ENCODE peak calls at places on chromosomes 13 and 19, in five cellular contexts. I is small intestine, J is HCT116, G is GM23248, V is OCI-LY7. F is an unnamed sample.

GRCh38 chr13:30898721-30899188 is 7.3 kb upstream of the MEDAG start:
- DNase-seq in I (no peak), V (no peak), J (no peak), G (peak), F (no peak)

GRCh38 chr13:46905249-46905648 is 8.4 kb upstream of the HTR2A start:
- DNase-seq in V (peak), G (peak), J (no peak), I (no peak), F (no peak)

GRCh38 chr13:111992911-111993310 is 74.0 kb upstream of the SOX1 start:
- DNase-seq in G (no peak), V (no peak), J (no peak), I (no peak), F (no peak)

GRCh38 chr19:58570770-58571574 is 2.2 kb downstream of the MZF1 start:
- DNase-seq in J (no peak), G (no peak), V (no peak), I (no peak), F (no peak)

GRCh38 chr13:112655898-112656297 is 33.9 kb upstream of the ATP11A start:
- DNase-seq in J (no peak), I (no peak), G (no peak), V (no peak), F (no peak)

GRCh38 chr19:38037151-38037611 is 130.2 kb downstream of the SIPA1L3 start:
- DNase-seq in V (no peak), G (no peak), I (no peak), J (no peak), F (no peak)

GRCh38 chr19:48393559-48394330 is at the start of gene GRIN2D:
- DNase-seq in G (peak), V (peak), J (no peak), I (no peak), F (no peak)

GRCh38 chr19:8242212-8242821 is 33.1 kb downstream of the CERS4 start:
- DNase-seq in G (no peak), I (no peak), J (no peak), V (no peak), F (no peak)

GRCh38 chr19:46927893-46928292 is 67.1 kb downstream of the ARHGAP35 start:
- DNase-seq in G (no peak), I (no peak), J (no peak), V (no peak), F (no peak)

GRCh38 chr19:48874309-48875135 is 2.3 kb downstream of the PPP1R15A start:
- DNase-seq in J (no peak), I (peak), G (peak), V (no peak), F (peak)

GRCh38 chr19:31348416-31349159 is 648 bp downstream of the TSHZ3 start:
- DNase-seq in J (no peak), G (peak), V (no peak), I (no peak), F (no peak)

GRCh38 chr13:26112843-26113242 is 61.0 kb upstream of the SHISA2 start:
- DNase-seq in G (peak), J (no peak), I (no peak), V (no peak), F (no peak)

GRCh38 chr13:101945435-101945834 is 456.4 kb downstream of the FGF14 start:
- DNase-seq in J (no peak), I (no peak), G (no peak), V (no peak), F (no peak)

GRCh38 chr19:49701271-49701786 is 10.4 kb downstream of the CPT1C start:
- DNase-seq in V (no peak), J (no peak), I (no peak), G (no peak), F (no peak)

GRCh38 chr19:53874384-53874995 is 6.8 kb downstream of the MYADM start:
- DNase-seq in G (no peak), I (no peak), J (no peak), V (no peak), F (no peak)

GRCh38 chr13:53170910-53171309 is 142.3 kb downstream of the OLFM4 start:
- DNase-seq in I (no peak), G (no peak), J (no peak), V (no peak), F (no peak)

GRCh38 chr19:660793-661426 is 2.1 kb downstream of the RNF126 start:
- DNase-seq in I (peak), G (no peak), V (no peak), J (no peak), F (no peak)

GRCh38 chr19:14149509-14149994 is 13.2 kb upstream of the ASF1B start:
- DNase-seq in J (no peak), G (peak), V (no peak), I (peak), F (no peak)

GRCh38 chr13:24251525-24251924 is 57.9 kb upstream of the C1QTNF9 start:
- DNase-seq in I (peak), G (no peak), J (no peak), V (no peak), F (no peak)

GRCh38 chr19:8635422-8635821 is 5.0 kb downstream of the NFILZ start:
- DNase-seq in G (peak), I (no peak), V (no peak), J (no peak), F (peak)

GRCh38 chr13:59447031-59447430 is 716.7 kb downstream of the DIAPH3 start:
- DNase-seq in V (no peak), G (no peak), I (no peak), J (no peak), F (no peak)

GRCh38 chr13:33817513-33817842 is 471 bp upstream of the RFC3 start:
- DNase-seq in V (no peak), I (no peak), J (no peak), G (no peak), F (no peak)

GRCh38 chr13:23463631-23464030 is 30.1 kb upstream of the SACS start:
- DNase-seq in V (no peak), I (no peak), G (no peak), J (no peak), F (no peak)

GRCh38 chr19:1859319-1859718 is 4.1 kb downstream of the KLF16 start:
- DNase-seq in V (no peak), J (no peak), I (peak), G (no peak), F (no peak)
- H3K27ac ChIP-seq in V (peak), J (peak), I (peak), G (peak), F (no peak)

DNA sequence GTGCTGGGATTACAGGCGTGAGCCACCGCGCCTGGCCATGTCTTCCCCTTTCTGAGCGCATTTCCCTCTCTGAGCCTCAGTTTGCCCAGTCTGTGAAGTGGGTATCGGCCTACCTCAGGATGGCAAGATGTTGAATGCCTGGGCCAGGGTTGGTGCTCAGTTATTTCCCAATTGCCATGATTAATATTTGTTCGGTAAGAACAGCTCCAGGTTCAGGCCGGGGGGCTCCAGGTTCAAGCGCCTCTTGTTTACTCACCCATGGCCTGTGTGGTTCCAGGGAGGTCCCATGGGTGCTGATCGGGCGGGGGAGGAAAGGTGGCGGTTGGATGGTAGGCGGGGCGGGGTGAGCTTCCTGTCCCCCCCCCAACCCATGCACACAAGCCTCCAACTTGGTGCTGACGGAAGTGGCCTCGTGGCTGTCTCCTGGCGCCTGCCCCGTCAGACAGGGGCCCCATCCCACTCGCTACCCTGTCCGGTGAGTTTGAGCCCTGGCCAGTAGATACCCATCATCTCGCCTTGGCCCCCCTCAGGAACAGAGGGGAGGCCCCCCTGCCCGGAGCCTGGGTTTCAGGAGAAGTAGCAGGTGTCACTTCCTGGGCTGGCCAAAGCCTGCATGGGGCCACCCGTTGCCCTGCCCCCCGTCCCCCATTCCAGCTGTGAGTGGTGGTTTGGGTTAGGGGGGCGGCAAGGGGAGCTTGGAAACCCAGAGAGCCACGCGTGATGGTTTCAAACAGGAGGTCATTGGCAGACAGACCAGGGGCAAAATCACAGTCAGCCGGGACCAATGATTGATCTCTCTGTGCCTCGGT is at the start of gene FCHO1:
- DNase-seq in I (peak), V (peak), J (no peak), G (no peak), F (no peak)
- H3K27ac ChIP-seq in I (peak), V (peak), J (no peak), G (no peak), F (no peak)

DNA sequence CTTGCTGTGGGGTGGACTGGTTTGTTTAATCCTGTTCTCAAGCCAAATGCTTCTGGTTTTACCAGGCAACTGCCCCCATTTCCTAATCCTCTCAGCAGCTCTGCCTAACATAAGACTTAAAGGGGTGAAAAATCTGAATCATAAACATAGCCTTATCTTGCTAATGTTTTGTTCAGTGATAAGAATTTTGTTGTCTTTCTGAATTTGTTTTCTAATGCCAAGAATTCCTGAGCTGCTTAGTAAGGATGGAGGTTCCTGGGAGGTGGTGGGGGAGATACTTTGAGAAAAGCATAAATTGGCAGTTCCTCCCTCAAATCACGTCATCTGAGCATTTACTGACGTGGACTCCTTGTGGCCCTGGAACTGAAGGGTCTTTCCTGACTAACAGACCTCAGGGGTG is 42.8 kb downstream of the ING1 start:
- DNase-seq in G (peak), V (no peak), J (no peak), I (no peak), F (peak)
- H3K27ac ChIP-seq in G (no peak), V (no peak), J (no peak), I (no peak), F (no peak)

DNA sequence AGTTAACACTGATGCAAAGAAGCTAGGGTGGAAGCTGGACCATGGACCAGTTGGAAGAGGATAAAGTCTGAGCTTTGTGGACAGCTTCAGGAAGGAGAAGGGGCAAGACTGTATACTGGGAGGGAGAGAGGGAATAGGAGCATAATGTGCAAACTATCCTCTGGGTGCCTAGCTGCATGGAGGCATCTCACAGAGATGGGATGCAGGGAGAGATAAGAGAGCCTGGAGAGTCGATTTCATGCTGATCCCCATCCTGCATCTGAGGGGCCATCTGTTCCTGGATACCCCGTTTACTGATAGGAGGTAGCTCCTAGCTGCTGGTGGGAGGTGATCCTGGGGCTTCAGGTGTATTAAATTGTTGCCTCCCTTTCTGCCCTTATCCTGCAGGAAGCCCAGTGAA is 8.8 kb downstream of the CYP4F3 start:
- DNase-seq in J (no peak), G (no peak), V (no peak), I (no peak), F (no peak)
- H3K27ac ChIP-seq in J (no peak), G (no peak), V (no peak), I (no peak), F (no peak)

GRCh38 chr13:77896536-77896935 is 22.1 kb downstream of the EDNRB start:
- DNase-seq in I (no peak), V (no peak), G (peak), J (no peak), F (no peak)
- H3K27ac ChIP-seq in I (peak), V (no peak), G (peak), J (no peak), F (no peak)

F was measured in SJSA1.